ENCODE peak calls at places on chromosomes 5 and 9, in four cellular contexts. E is hepatocyte, B is stomach, J is OCI-LY7. I is an unnamed sample.

GRCh38 chr5:7886849-7887460 is 18.0 kb downstream of the MTRR start:
- DNase-seq in E (peak; percentile 55), B (no peak), J (peak; percentile 41), I (no peak)

GRCh38 chr5:88954511-88954910 is 71.5 kb upstream of the MEF2C start:
- DNase-seq in E (no peak), B (no peak), J (no peak), I (no peak)

GRCh38 chr5:53319306-53319705 is 161.1 kb upstream of the FST start:
- DNase-seq in E (no peak), B (no peak), J (no peak), I (peak; percentile 84)

GRCh38 chr5:134092875-134093274 is 21.6 kb upstream of the TCF7 start:
- DNase-seq in E (peak; percentile 58), B (peak; percentile 55), J (no peak), I (no peak)

GRCh38 chr9:93960971-93961841 is 6.1 kb upstream of the BARX1 start:
- DNase-seq in E (no peak), B (no peak), J (no peak), I (no peak)

GRCh38 chr9:81492710-81493447 is 196.5 kb downstream of the TLE1 start:
- DNase-seq in E (peak; percentile 8), B (no peak), J (no peak), I (no peak)

GRCh38 chr5:169904568-169904967 is 75.7 kb downstream of the INSYN2B start:
- DNase-seq in E (no peak), B (no peak), J (no peak), I (no peak)

GRCh38 chr9:99835142-99835541 is 13.5 kb downstream of the NR4A3 start:
- DNase-seq in E (no peak), B (no peak), J (no peak), I (no peak)

GRCh38 chr5:133474851-133475590 is 137.3 kb downstream of the FSTL4 start:
- DNase-seq in E (no peak), B (no peak), J (no peak), I (no peak)

GRCh38 chr9:106860731-106861584 is 2.0 kb upstream of the ZNF462 start:
- DNase-seq in E (peak; percentile 50), B (no peak), J (no peak), I (no peak)

GRCh38 chr9:111622626-111623025 is 8.5 kb upstream of the DNAJC25 start:
- DNase-seq in E (no peak), B (peak; percentile 54), J (no peak), I (no peak)

GRCh38 chr5:13566903-13567339 is 377.6 kb downstream of the DNAH5 start:
- DNase-seq in E (peak; percentile 73), B (no peak), J (no peak), I (peak; percentile 79)

GRCh38 chr9:8224381-8224791 is 424.8 kb upstream of the DMAC1 start:
- DNase-seq in E (no peak), B (no peak), J (no peak), I (no peak)

GRCh38 chr5:71891856-71892255 is 172.8 kb downstream of the CARTPT start:
- DNase-seq in E (peak; percentile 64), B (no peak), J (no peak), I (no peak)

GRCh38 chr5:102858808-102859207 is 103.7 kb downstream of the PAM start:
- DNase-seq in E (no peak), B (no peak), J (no peak), I (no peak)

GRCh38 chr9:133202145-133202513 is 6.9 kb downstream of the OBP2B start:
- DNase-seq in E (no peak), B (peak; percentile 15), J (no peak), I (no peak)

GRCh38 chr5:52665544-52665943 is 122.2 kb upstream of the ITGA1 start:
- DNase-seq in E (no peak), B (no peak), J (no peak), I (no peak)

GRCh38 chr5:73242741-73243140 is 69.7 kb downstream of the TMEM174 start:
- DNase-seq in E (no peak), B (no peak), J (no peak), I (no peak)

GRCh38 chr5:95808686-95809413 is 13.7 kb downstream of the GLRX start:
- DNase-seq in E (peak; percentile 73), B (peak; percentile 58), J (peak; percentile 97), I (no peak)

GRCh38 chr9:4837126-4837767 is 44.5 kb downstream of the RCL1 start:
- DNase-seq in E (no peak), B (no peak), J (no peak), I (no peak)

GRCh38 chr9:72351538-72352453 is 13.2 kb downstream of the ZFAND5 start:
- DNase-seq in E (no peak), B (no peak), J (no peak), I (no peak)

GRCh38 chr9:69818946-69819345 is 1.7 kb upstream of the CFAP95 start:
- DNase-seq in E (no peak), B (no peak), J (no peak), I (no peak)

GRCh38 chr9:132409828-132410528 is at the start of gene CFAP77:
- DNase-seq in E (peak; percentile 66), B (peak; percentile 42), J (peak; percentile 61), I (no peak)

GRCh38 chr5:1444361-1445189 is 665 bp downstream of the SLC6A3 start:
- DNase-seq in E (no peak), B (peak; percentile 14), J (no peak), I (peak; percentile 68)

GRCh38 chr5:192691-192969 is 1.3 kb downstream of the LRRC14B start:
- DNase-seq in E (no peak), B (no peak), J (no peak), I (peak; percentile 54)

GRCh38 chr5:1511651-1512540 is 11.9 kb downstream of the LPCAT1 start:
- DNase-seq in E (no peak), B (peak; percentile 24), J (peak; percentile 18), I (peak; percentile 77)

GRCh38 chr5:36570268-36570667 is 36.1 kb upstream of the SLC1A3 start:
- DNase-seq in E (peak; percentile 39), B (no peak), J (no peak), I (no peak)

GRCh38 chr9:34651876-34652602 is at the start of gene IL11RA:
- DNase-seq in E (peak; percentile 92), B (peak; percentile 69), J (peak; percentile 33), I (peak; percentile 82)

GRCh38 chr5:138274189-138274853 is at the start of gene GFRA3:
- DNase-seq in E (peak; percentile 28), B (no peak), J (no peak), I (no peak)

GRCh38 chr9:100030548-100030947 is 68.3 kb downstream of the ERP44 start:
- DNase-seq in E (no peak), B (no peak), J (no peak), I (no peak)

GRCh38 chr9:129328357-129329103 is 150.5 kb upstream of the IER5L start:
- DNase-seq in E (no peak), B (no peak), J (no peak), I (no peak)

GRCh38 chr5:16519435-16519834 is 53.8 kb upstream of the ZNF622 start:
- DNase-seq in E (no peak), B (no peak), J (no peak), I (no peak)

GRCh38 chr5:6446042-6446441 is 2.6 kb upstream of the UBE2QL1 start:
- DNase-seq in E (no peak), B (no peak), J (no peak), I (no peak)

GRCh38 chr9:136691316-136692189 is 4.3 kb upstream of the AGPAT2 start:
- DNase-seq in E (no peak), B (no peak), J (no peak), I (no peak)

GRCh38 chr5:154606246-154606645 is 128.2 kb upstream of the HAND1 start:
- DNase-seq in E (no peak), B (no peak), J (no peak), I (no peak)

DNA sequence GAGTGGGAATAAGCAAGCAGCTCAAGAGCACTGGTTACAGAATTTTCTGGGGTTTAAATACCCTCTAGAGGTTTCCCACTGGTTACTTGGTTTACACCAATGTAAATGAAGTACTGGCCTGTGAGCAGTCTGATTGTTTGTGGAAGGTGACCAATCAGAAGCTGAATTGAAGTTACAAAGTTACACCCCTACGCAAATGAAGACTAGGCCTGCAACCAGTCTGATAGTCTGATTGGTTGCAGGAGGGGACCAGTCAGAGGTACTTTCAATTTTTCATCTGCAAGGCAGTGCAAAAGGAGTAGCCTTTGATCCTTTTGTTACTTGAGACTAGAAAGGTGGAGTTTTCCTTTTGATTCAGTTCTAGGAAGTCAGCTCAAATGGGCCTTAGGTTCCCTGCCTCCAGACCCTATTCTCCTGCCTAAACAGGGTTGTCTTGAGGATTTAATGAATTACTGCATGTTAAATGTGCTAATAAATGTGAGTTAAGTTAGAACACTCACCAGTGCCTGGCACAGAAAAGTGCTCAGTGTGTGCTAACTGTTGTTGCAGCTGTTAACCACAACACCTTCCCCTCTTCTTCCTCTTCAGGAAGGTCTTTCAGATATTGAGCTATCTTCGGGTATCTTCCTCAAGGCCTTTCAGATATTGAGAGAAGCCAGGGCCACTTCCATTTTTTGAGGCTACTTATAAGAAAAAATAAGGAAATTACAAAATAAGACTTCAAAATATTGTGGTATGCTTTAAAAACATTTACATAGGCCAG is 32.1 kb upstream of the CLINT1 start:
- DNase-seq in E (no peak), B (no peak), J (peak; percentile 20), I (no peak)
- H3K4me1 ChIP-seq in E (no peaks in the 10 kb centered on the region), B (peaks cover 9% of the 10 kb centered on the region), J (peaks cover 11% of the 10 kb centered on the region), I (no peaks in the 10 kb centered on the region)

GRCh38 chr5:149830579-149830978 is 100.5 kb downstream of the PPARGC1B start:
- DNase-seq in E (no peak), B (no peak), J (no peak), I (no peak)

GRCh38 chr5:149832636-149833035 is 102.5 kb downstream of the PPARGC1B start:
- DNase-seq in E (no peak), B (no peak), J (no peak), I (no peak)

GRCh38 chr5:149833116-149833827 is 103.2 kb downstream of the PPARGC1B start:
- DNase-seq in E (no peak), B (no peak), J (no peak), I (no peak)

GRCh38 chr5:149829954-149830353 is 99.8 kb downstream of the PPARGC1B start:
- DNase-seq in E (no peak), B (no peak), J (peak; percentile 37), I (no peak)

DNA sequence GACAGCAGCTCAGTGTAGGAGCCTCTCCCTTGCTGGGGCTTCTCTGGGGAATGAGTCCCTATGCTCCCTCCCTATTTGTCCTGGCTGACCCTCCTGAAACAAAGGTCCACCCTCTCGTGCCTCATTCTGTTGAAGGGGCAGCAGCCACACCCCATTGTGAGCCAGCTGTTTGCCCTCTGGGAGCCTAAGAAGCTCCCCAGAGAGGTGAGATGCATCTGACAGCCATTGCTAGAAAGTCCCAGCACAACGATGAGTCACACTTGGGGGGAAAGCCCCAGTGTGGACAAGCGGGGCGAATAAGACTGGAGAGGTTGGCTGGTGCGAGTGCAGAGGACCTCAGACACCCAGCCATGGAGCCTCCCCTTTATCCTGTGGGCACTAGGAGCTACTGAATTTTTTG is 101.4 kb downstream of the PPARGC1B start:
- DNase-seq in E (peak; percentile 34), B (no peak), J (no peak), I (no peak)
- TF ChIP-seq CTCF in E (no peak), B (no peak), J (no peak), I (no peak)

DNA sequence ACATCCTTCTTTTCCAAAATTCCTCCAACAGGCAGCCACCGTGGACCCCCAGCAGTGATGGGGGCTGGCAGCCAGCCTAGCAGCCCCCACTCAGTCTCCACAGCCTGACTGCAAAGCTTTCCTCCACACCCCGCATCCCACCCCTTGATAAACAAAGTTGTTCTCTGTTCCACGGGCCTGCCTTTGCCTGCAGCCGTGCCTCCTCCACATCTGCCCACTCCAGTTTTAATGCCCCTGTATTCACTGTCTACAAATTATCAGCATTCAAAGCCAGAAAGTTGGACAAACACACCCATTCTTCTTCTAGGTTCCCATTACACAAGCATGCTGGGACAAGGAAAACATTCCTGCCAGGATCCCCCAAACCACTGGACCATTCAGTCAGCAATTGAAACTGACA is 23.0 kb upstream of the NR5A1 start:
- DNase-seq in E (no peak), B (no peak), J (no peak), I (no peak)
- H3K36me3 ChIP-seq in E (no peaks in the 10 kb centered on the region), B (no peaks in the 10 kb centered on the region), J (peaks cover 34% of the 10 kb centered on the region), I (no peaks in the 10 kb centered on the region)

GRCh38 chr5:39172593-39172992 is 46.8 kb downstream of the FYB1 start:
- DNase-seq in E (no peak), B (no peak), J (no peak), I (no peak)
- H3K4me1 ChIP-seq in E (peaks cover under 1% of the 10 kb centered on the region), B (no peaks in the 10 kb centered on the region), J (peaks cover 2% of the 10 kb centered on the region), I (no peaks in the 10 kb centered on the region)